ENCODE peak calls at places on chromosomes 1 and 21, in four cellular contexts. N is K562, F is HepG2, D is GM12891. E is an unnamed sample.

GRCh38 chr1:111596499-111596898 is 23.1 kb upstream of the RAP1A start:
- DNase-seq in N (no peak), D (no peak), F (no peak), E (no peak)

GRCh38 chr1:68119445-68119844 is 69.0 kb upstream of the DIRAS3 start:
- DNase-seq in N (no peak), D (no peak), F (no peak), E (no peak)

GRCh38 chr1:204102719-204103118 is 29.8 kb downstream of the SOX13 start:
- DNase-seq in D (no peak), N (no peak), F (peak), E (no peak)

GRCh38 chr1:236065509-236066005 is 667 bp upstream of the NID1 start:
- DNase-seq in F (no peak), N (no peak), D (no peak), E (no peak)

GRCh38 chr1:23619299-23620188 is 60.2 kb upstream of the ID3 start:
- DNase-seq in F (no peak), D (peak), N (peak), E (peak)

GRCh38 chr1:188822248-188822647 is 1655.4 kb downstream of the BRINP3 start:
- DNase-seq in D (no peak), F (no peak), N (no peak), E (no peak)

GRCh38 chr1:69553726-69554125 is 14.0 kb upstream of the LRRC7 start:
- DNase-seq in N (no peak), F (no peak), D (no peak), E (no peak)

GRCh38 chr21:39885119-39885848 is 18.0 kb downstream of the PCP4 start:
- DNase-seq in F (no peak), N (no peak), D (no peak), E (no peak)

GRCh38 chr1:156146006-156146748 is 7.2 kb upstream of the SEMA4A start:
- DNase-seq in D (no peak), F (peak), N (peak), E (peak)

GRCh38 chr1:230068952-230069684 is 2.1 kb downstream of the GALNT2 start:
- DNase-seq in N (no peak), D (no peak), F (no peak), E (no peak)

GRCh38 chr1:194281372-194281771 is 1095.0 kb upstream of the B3GALT2 start:
- DNase-seq in F (no peak), N (no peak), D (no peak), E (no peak)

GRCh38 chr1:151948506-151948905 is 39.2 kb upstream of the THEM4 start:
- DNase-seq in N (no peak), D (no peak), F (no peak), E (no peak)
- TF ChIP-seq TAF1 in N (no peak), D (no peak), F (no peak), E (no peak)

DNA sequence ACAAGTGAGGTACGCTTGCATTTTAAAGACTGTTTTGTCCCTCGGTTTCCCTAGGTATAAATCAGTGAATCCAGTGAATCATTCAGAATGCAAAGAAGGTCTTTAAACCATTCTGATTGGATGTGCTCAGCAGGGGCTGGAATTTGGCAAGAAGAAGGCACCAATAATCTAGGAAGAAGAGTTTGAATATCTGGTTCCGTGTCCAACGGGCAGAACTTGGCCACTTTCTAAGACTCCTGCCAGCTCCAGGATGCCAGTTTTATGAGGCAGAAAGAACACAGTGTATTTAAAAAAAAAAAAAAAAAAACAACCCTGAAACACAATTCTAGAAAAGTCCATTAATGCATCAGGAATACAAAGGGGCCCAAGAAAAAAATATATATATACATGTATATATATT is 3.0 kb upstream of the TENT5C start:
- DNase-seq in D (no peak), F (no peak), N (no peak), E (no peak)
- TF ChIP-seq POLR2AphosphoS5 in D (no peak), F (no peak), N (no peak), E (no peak)

GRCh38 chr1:107196973-107197562 is 56.2 kb downstream of the NTNG1 start:
- DNase-seq in N (peak), D (peak), F (peak), E (no peak)

GRCh38 chr1:107198581-107198980 is 57.7 kb downstream of the NTNG1 start:
- DNase-seq in D (no peak), F (no peak), N (no peak), E (no peak)

DNA sequence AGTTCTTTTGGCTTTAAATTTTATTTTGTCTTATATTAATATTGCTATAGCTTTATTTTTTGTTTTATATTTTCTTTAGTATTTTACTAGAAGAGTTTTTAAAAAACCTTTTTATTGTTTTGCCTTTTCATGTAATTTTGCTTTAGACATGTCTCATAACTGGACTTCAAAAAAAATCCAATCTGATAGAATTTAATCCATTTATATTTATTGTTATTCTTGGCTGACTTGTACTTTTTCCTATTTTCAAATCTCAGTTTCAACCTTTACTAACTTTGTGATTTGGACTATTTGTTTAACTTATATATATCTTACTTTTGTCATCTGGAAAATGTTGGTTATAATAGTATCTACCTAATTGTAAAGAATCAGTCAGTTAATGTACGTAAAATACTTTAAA is 61.2 kb downstream of the NTNG1 start:
- DNase-seq in N (no peak), F (no peak), D (no peak), E (no peak)
- TF ChIP-seq POLR2A in N (no peak), F (no peak), D (no peak), E (no peak)

DNA sequence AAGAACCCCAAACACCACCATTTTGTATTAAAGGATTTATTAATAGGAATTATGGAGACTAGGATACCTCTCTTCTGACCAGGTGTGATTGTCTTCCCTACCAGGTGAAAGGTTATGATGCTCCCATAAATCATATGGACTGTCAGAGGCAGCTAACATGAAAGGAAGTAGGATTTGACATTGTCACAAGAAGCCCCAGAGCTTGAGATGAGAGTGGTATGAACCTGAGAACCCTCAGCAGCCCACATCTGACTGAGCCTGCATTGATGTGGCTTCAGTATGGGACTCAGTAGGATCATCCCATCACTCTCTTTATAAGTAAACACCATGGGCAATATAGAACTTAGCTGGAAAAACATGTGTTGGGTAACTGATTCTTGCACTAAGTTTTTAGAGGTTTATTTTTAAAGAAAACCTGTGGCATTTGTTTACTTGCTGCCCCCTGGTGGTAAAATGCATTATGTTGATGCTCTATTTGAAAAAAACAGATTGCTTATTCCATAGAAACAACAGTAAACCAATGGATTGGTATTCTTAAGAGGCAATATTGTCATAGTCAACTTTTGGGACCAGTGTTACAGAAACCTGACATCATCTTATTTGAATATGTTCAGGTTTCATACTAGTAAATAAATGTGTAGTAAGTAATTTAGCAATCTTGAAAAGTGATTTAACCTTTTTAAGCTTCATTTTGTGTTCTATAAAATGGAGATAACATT is 16.6 kb upstream of the CACYBP start:
- DNase-seq in F (peak), D (no peak), N (peak), E (no peak)
- TF ChIP-seq TAF1 in F (no peak), D (no peak), N (no peak), E (no peak)

GRCh38 chr1:244731651-244732050 is 78.7 kb downstream of the DESI2 start:
- DNase-seq in F (no peak), D (no peak), N (no peak), E (no peak)

GRCh38 chr1:244735404-244735803 is 82.5 kb downstream of the DESI2 start:
- DNase-seq in F (no peak), N (no peak), D (no peak), E (no peak)

GRCh38 chr1:244730934-244731434 is 78.1 kb downstream of the DESI2 start:
- DNase-seq in D (no peak), N (no peak), F (no peak), E (no peak)

GRCh38 chr1:244732846-244733450 is 80.0 kb downstream of the DESI2 start:
- DNase-seq in N (no peak), F (no peak), D (no peak), E (no peak)

DNA sequence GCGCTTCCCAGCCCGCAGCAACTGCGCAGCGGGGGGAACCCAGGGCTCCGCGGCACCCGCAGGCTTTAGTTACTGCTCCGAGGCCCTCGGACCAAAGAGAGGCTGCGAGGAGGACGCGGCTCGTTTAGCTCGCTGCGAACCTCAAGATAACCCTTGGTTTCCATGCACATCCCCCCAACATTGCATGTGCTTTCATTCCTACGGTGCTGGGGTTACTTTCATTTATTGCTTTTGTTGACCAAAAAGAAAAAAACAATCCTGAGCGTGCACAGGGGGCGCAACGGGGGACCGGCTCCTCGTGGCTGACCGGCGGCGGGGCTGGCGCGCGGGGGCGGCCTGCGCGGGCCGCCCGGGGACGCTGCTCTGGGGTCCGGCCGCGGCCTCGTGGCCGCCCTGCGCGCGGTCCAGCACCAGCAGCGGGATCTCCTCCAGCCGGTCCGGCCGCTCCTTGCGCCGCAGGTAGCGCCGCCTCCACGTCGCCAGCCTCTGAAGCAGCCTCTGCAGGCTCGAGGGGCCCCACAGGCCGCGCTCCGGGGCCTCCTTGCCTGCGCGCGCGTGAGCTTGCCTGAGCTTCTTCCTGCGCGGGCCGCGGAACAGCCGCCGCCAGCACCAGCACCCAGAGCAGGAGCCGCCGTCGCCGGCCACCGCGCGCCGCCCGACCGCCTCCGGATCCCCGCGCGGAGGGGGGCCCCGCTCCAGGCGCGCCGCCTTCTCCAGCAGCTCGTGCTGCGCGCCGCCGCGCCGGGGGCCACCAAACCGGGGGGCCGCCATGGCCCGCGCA is 77.4 kb downstream of the DESI2 start:
- DNase-seq in N (peak), F (no peak), D (no peak), E (peak)
- TF ChIP-seq POLR2AphosphoS5 in N (no peak), F (no peak), D (no peak), E (no peak)